ENCODE peak calls at places on chromosomes 4 and X, in four cellular contexts. J, T, K and N are unnamed samples.

GRCh38 chr4:184950117-184950830 is 68.0 kb upstream of the HELT start:
- DNase-seq in T (no peak), J (no peak), K (no peak), N (no peak)

GRCh38 chr4:17995165-17995564 is 26.4 kb downstream of the LCORL start:
- DNase-seq in J (no peak), T (no peak), K (no peak), N (no peak)

GRCh38 chr4:95165926-95166524 is 382.7 kb downstream of the UNC5C start:
- DNase-seq in J (peak), T (no peak), K (peak), N (no peak)

GRCh38 chr4:121217385-121217784 is 53.3 kb upstream of the TNIP3 start:
- DNase-seq in T (no peak), J (no peak), K (peak), N (no peak)

GRCh38 chrX:17812763-17813162 is 48.3 kb downstream of the RAI2 start:
- DNase-seq in T (no peak), J (no peak), K (peak), N (no peak)

GRCh38 chr4:144734522-144734921 is 88.6 kb downstream of the HHIP start:
- DNase-seq in K (peak), J (no peak), T (no peak), N (no peak)

GRCh38 chr4:52358855-52359254 is 300.2 kb downstream of the USP46 start:
- DNase-seq in K (no peak), J (no peak), T (peak), N (no peak)

GRCh38 chrX:13658602-13659001 is 5.7 kb downstream of the TCEANC start:
- DNase-seq in T (no peak), J (peak), K (peak), N (no peak)

GRCh38 chrX:3271485-3272186 is 74.8 kb downstream of the MXRA5 start:
- DNase-seq in T (no peak), J (no peak), K (peak), N (no peak)

GRCh38 chr4:6019316-6020263 is 1.4 kb upstream of the C4orf50 start:
- DNase-seq in J (no peak), K (peak), T (peak), N (no peak)

GRCh38 chr4:56907009-56907408 is 691 bp upstream of the REST start:
- DNase-seq in J (no peak), T (no peak), K (no peak), N (no peak)

GRCh38 chr4:99574530-99575314 is at the start of gene MTTP:
- DNase-seq in J (no peak), T (no peak), K (no peak), N (no peak)

GRCh38 chr4:183758006-183758734 is 99.1 kb downstream of the TRAPPC11 start:
- DNase-seq in T (peak), K (peak), J (no peak), N (peak)

GRCh38 chr4:137998666-137999429 is 243.3 kb downstream of the SLC7A11 start:
- DNase-seq in K (no peak), J (no peak), T (no peak), N (no peak)

GRCh38 chr4:98293089-98293887 is 32.1 kb downstream of the RAP1GDS1 start:
- DNase-seq in J (no peak), K (no peak), T (no peak), N (no peak)

GRCh38 chr4:44927361-44928061 is 201.2 kb upstream of the GNPDA2 start:
- DNase-seq in J (no peak), T (no peak), K (peak), N (no peak)

GRCh38 chr4:170872794-170873193 is 783.0 kb upstream of the AADAT start:
- DNase-seq in T (no peak), K (no peak), J (no peak), N (no peak)

GRCh38 chr4:123536225-123536624 is 139.6 kb downstream of the SPRY1 start:
- DNase-seq in T (no peak), J (no peak), K (no peak), N (no peak)

GRCh38 chr4:64158648-64159326 is 250.5 kb downstream of the TECRL start:
- DNase-seq in K (peak), T (no peak), J (peak), N (peak)

GRCh38 chr4:1720163-1720983 is 750 bp downstream of the TMEM129 start:
- DNase-seq in K (peak), J (no peak), T (peak), N (peak)

GRCh38 chr4:31039382-31039781 is 319.2 kb downstream of the PCDH7 start:
- DNase-seq in J (no peak), K (no peak), T (no peak), N (no peak)

GRCh38 chr4:41179086-41179374 is 35.3 kb downstream of the APBB2 start:
- DNase-seq in T (no peak), J (no peak), K (no peak), N (no peak)

GRCh38 chr4:88457307-88458090 is 580 bp downstream of the HERC5 start:
- DNase-seq in J (no peak), K (no peak), T (peak), N (peak)

GRCh38 chrX:2351321-2351720 is 149.5 kb downstream of the DHRSX start:
- DNase-seq in K (peak), T (no peak), J (no peak), N (no peak)

GRCh38 chrX:47846070-47846469 is 9.4 kb downstream of the ZNF81 start:
- DNase-seq in J (no peak), K (no peak), T (peak), N (no peak)

GRCh38 chrX:41001327-41001726 is 83.9 kb upstream of the USP9X start:
- DNase-seq in T (no peak), K (no peak), J (no peak), N (no peak)

GRCh38 chrX:110401142-110401541 is 42.5 kb downstream of the RTL9 start:
- DNase-seq in T (no peak), K (no peak), J (no peak), N (no peak)

GRCh38 chr4:70892086-70892769 is 9.9 kb upstream of the MOB1B start:
- DNase-seq in T (peak), K (peak), J (no peak), N (peak)